ENCODE peak calls at places on chromosomes 2 and 18, in six cellular contexts. N is H1, U is adrenal gland, X is A549, D is uterus, I is ovary. S is an unnamed sample.

GRCh38 chr2:85999131-85999831 is 106.4 kb downstream of the POLR1A start:
- DNase-seq in D (peak; percentile 26), N (no peak), U (no peak), X (no peak), I (no peak), S (peak; percentile 33)

GRCh38 chr18:72675394-72675793 is 131.3 kb upstream of the CBLN2 start:
- DNase-seq in D (no peak), I (no peak), U (no peak), X (no peak), N (no peak), S (no peak)

GRCh38 chr2:129922571-129923264 is 56.7 kb upstream of the RAB6C start:
- DNase-seq in D (no peak), I (no peak), U (no peak), X (no peak), N (no peak), S (no peak)

GRCh38 chr2:188293601-188294482 is 2.2 kb downstream of the GULP1 start:
- DNase-seq in I (peak; percentile 71), X (peak; percentile 15), U (peak; percentile 93), D (peak; percentile 75), N (no peak), S (peak; percentile 79)

GRCh38 chr18:8732442-8733360 is 27.3 kb downstream of the MTCL1 start:
- DNase-seq in U (no peak), I (no peak), X (peak; percentile 62), N (no peak), D (no peak), S (no peak)

GRCh38 chr18:52685316-52685715 is 345.3 kb downstream of the DCC start:
- DNase-seq in I (no peak), N (no peak), D (no peak), U (no peak), X (no peak), S (no peak)

GRCh38 chr18:3248062-3248669 is 565 bp downstream of the MYL12A start:
- DNase-seq in X (no peak), D (no peak), N (no peak), U (peak; percentile 73), I (peak; percentile 49), S (peak; percentile 40)

GRCh38 chr2:64212801-64213321 is 68.6 kb upstream of the PELI1 start:
- DNase-seq in I (no peak), D (no peak), X (no peak), N (no peak), U (no peak), S (no peak)

GRCh38 chr2:19667085-19667484 is 234.7 kb downstream of the TTC32 start:
- DNase-seq in D (no peak), U (no peak), N (no peak), I (no peak), X (peak; percentile 40), S (no peak)

GRCh38 chr2:237915576-237915975 is 51.2 kb upstream of the UBE2F start:
- DNase-seq in D (peak; percentile 15), X (no peak), N (no peak), I (no peak), U (no peak), S (no peak)

GRCh38 chr2:85958731-85959130 is 69.9 kb upstream of the ST3GAL5 start:
- DNase-seq in I (no peak), N (no peak), X (no peak), D (no peak), U (no peak), S (no peak)

GRCh38 chr2:160993543-160994090 is 166.6 kb upstream of the TANK start:
- DNase-seq in U (peak; percentile 64), I (no peak), N (no peak), X (no peak), D (no peak), S (no peak)

GRCh38 chr2:128354731-128355470 is 36.2 kb upstream of the HS6ST1 start:
- DNase-seq in X (no peak), I (no peak), D (no peak), N (no peak), U (peak; percentile 45), S (no peak)

DNA sequence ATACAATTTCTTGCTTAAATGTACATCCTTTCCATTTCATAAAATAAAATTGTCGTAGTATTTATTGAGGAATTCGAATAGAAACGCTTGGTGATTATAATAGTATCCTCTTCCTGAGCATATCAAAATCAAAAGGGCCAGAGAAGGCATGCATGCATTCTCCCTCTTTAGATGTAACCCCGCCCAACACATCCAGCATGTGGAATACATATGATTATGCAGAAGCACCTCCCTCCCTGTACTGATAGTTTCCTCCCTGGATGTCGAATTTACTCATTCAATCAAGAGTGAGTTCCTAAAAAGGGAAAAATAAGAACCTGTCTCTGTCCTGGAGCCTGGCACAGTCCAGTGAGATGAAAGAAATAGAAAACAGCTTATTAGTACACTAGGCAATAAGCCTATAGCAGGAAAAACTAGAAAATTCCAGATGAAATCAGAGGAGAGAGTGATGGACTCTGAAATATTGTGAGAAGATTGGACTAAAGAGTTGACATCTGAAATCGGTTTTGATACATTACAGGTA is 262.9 kb downstream of the RDH14 start:
- DNase-seq in U (no peak), D (no peak), X (no peak), I (no peak), N (no peak), S (no peak)
- TF ChIP-seq POLR2A in U (no peak), D (no peak), X (no peak), I (no peak), N (no peak), S (no peak)

GRCh38 chr18:47180765-47181164 is 4.6 kb upstream of the IER3IP1 start:
- DNase-seq in N (no peak), U (no peak), X (no peak), D (no peak), I (no peak), S (no peak)
- TF ChIP-seq POLR2A in N (no peak), U (no peak), X (no peak), D (no peak), I (no peak), S (no peak)

DNA sequence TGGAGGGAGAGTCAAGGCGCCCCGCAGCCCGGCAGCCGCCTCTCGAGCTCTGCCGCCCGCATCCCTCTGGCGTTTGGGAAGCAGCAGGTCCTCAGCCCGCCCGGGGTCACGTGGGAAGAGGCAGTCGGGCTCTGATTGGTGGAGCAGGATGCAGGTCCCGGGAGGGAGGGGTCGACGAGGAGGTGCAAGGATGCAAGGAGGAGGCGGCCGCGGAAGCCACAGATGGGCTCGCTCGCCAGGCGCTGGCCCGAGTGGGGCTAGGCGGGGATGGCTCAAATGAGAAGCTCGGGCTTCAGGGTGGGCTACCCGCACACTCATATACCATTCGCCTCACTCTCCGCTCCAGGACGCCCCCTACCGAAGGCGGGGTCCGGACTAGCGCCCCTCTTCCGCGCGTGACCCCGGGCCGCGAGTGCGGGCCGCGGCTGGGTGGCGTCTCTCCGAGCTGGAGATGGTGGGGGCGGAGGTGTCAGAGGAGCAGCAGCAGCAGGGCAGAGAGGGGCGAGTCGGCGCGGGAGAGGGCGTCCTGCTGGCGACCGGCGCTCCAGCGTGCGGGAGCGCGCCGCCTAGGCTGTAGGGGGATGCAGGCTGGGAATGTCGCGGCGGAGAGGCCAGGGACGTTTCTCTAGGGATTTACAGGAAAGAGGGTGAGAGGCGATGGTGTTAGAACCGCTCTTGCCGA is at the start of gene TMEFF2:
- DNase-seq in D (peak; percentile 49), U (peak; percentile 88), X (peak; percentile 95), I (peak; percentile 50), N (peak; percentile 70), S (peak; percentile 16)
- TF ChIP-seq POLR2A in D (no peak), U (no peak), X (no peak), I (no peak), N (no peak), S (no peak)

DNA sequence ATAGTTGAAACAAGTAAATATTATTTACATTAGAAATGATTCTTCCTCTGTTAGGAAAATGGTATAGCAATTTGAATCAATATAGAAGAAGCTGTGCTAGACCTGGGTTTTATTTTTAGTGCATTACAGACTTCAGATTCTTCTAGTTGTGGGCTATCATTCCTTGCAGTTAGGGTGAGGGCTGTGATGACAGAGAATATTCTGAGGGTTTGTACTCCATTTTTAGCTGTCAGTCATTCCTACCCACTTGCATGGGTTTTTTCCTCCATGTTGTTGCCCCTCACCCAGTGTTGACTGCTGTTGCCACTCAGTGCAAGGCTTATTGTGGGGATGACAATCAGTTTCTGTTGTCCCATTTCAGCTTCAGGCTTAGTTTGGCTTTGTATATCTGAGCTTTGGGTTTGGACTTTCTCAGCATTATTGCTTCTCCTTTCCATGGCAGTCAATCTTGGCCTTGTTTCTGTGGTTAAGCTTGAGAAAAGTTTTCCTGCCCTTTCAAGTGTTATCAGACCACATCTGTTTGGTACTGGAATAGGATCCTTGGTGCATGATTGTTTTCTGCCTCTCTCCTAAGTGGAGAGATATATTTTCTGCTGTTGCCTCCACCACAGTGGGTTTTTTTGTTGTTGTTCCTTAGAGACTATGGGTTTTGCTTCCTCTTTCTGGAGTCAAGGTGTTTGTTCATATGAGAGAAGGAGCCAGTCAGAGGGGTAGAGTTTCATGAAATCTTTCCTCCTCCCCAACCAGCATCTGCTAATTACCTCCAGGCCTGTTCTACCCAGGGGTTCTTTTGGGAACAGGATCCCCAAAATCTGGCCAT is 312.7 kb upstream of the CWC22 start:
- DNase-seq in D (no peak), U (no peak), N (no peak), I (no peak), X (no peak), S (no peak)
- TF ChIP-seq POLR2A in D (no peak), U (no peak), N (no peak), I (no peak), X (no peak), S (no peak)

GRCh38 chr2:70090706-70091334 is 3.5 kb downstream of the PCBP1 start:
- DNase-seq in I (no peak), D (no peak), U (no peak), N (no peak), X (no peak), S (no peak)

GRCh38 chr2:70089946-70090523 is 2.8 kb downstream of the PCBP1 start:
- DNase-seq in X (no peak), I (no peak), N (no peak), U (no peak), D (no peak), S (no peak)

GRCh38 chr2:70087703-70088507 is 628 bp downstream of the PCBP1 start:
- DNase-seq in U (peak; percentile 84), N (no peak), I (peak; percentile 39), D (peak; percentile 42), X (peak; percentile 55), S (peak; percentile 62)

GRCh38 chr2:70088508-70089219 is 1.4 kb downstream of the PCBP1 start:
- DNase-seq in I (no peak), U (no peak), N (no peak), D (no peak), X (no peak), S (no peak)

GRCh38 chr2:70089220-70089945 is 2.1 kb downstream of the PCBP1 start:
- DNase-seq in X (peak; percentile 39), N (no peak), I (no peak), D (no peak), U (peak; percentile 68), S (no peak)
- TF ChIP-seq POLR2A in X (no peak), N (no peak), I (no peak), D (no peak), U (peak; percentile 18), S (no peak)

GRCh38 chr2:233061591-233062446 is 1.7 kb downstream of the INPP5D start:
- DNase-seq in D (no peak), X (no peak), I (no peak), U (peak; percentile 70), N (no peak), S (peak; percentile 65)
- TF ChIP-seq POLR2A in D (no peak), X (no peak), I (no peak), U (no peak), N (no peak), S (no peak)

GRCh38 chr2:31483246-31483645 is 68.7 kb upstream of the XDH start:
- DNase-seq in U (no peak), N (no peak), D (no peak), I (no peak), X (no peak), S (no peak)
- TF ChIP-seq POLR2A in U (no peak), N (no peak), D (no peak), I (no peak), X (no peak), S (no peak)